ENCODE peak calls at places on chromosome 9, in six cellular contexts. I is HCT116, B is GM12878, L is HepG2, N is K562, O is H1. Y is an unnamed sample. For H3K27me3, the result is how much of the 10 kb centered on the place peaks cover.

GRCh38 chr9:106862946-106863740 is at the start of gene ZNF462:
- DNase-seq in B (no peak), N (no peak), L (no peak), O (peak), I (no peak), Y (no peak)

GRCh38 chr9:135098400-135099105 is 11.1 kb downstream of the OLFM1 start:
- DNase-seq in I (no peak), B (no peak), L (no peak), O (peak), N (peak), Y (no peak)

GRCh38 chr9:21491742-21492141 is 9.6 kb upstream of the IFNE start:
- DNase-seq in B (no peak), L (no peak), O (no peak), N (no peak), I (no peak), Y (no peak)

GRCh38 chr9:78103971-78104433 is 72.4 kb upstream of the GNAQ start:
- DNase-seq in O (no peak), N (no peak), I (no peak), L (no peak), B (no peak), Y (no peak)

GRCh38 chr9:108963459-108964143 is 29.4 kb downstream of the ABITRAM start:
- DNase-seq in B (no peak), N (peak), L (no peak), O (no peak), I (no peak), Y (no peak)

GRCh38 chr9:137487454-137488329 is 28.6 kb upstream of the NSMF start:
- DNase-seq in O (no peak), B (no peak), L (no peak), N (no peak), I (no peak), Y (no peak)

GRCh38 chr9:34577635-34578240 is 11.8 kb downstream of the CNTFR start:
- DNase-seq in I (no peak), B (no peak), L (no peak), O (no peak), N (peak), Y (no peak)

GRCh38 chr9:114369567-114370240 is 18.1 kb downstream of the AKNA start:
- DNase-seq in N (no peak), I (no peak), O (no peak), L (no peak), B (no peak), Y (no peak)

GRCh38 chr9:115057559-115057958 is 60.4 kb downstream of the TNC start:
- DNase-seq in O (no peak), N (no peak), B (no peak), I (no peak), L (no peak), Y (no peak)

GRCh38 chr9:121884057-121884512 is 209.0 kb downstream of the TTLL11 start:
- DNase-seq in I (no peak), N (no peak), L (no peak), B (no peak), O (no peak), Y (peak)

GRCh38 chr9:90914868-90915483 is 113.4 kb downstream of the SYK start:
- DNase-seq in N (peak), I (peak), L (peak), B (peak), O (peak), Y (peak)

GRCh38 chr9:78676009-78676408 is 379.1 kb downstream of the PSAT1 start:
- DNase-seq in I (no peak), L (no peak), O (no peak), B (no peak), N (no peak), Y (no peak)

GRCh38 chr9:134689320-134690181 is 47.9 kb downstream of the COL5A1 start:
- DNase-seq in O (peak), N (peak), L (peak), B (no peak), I (peak), Y (no peak)

GRCh38 chr9:98010450-98010849 is 27.3 kb downstream of the ANP32B start:
- DNase-seq in N (peak), B (no peak), I (no peak), L (no peak), O (no peak), Y (no peak)

GRCh38 chr9:137020771-137021573 is 7.1 kb downstream of the ABCA2 start:
- DNase-seq in L (no peak), I (no peak), O (no peak), B (no peak), N (no peak), Y (no peak)

GRCh38 chr9:109310486-109310901 is 10.4 kb downstream of the EPB41L4B start:
- DNase-seq in L (no peak), N (no peak), I (no peak), O (no peak), B (no peak), Y (no peak)

GRCh38 chr9:134549336-134549735 is 92.3 kb upstream of the COL5A1 start:
- DNase-seq in B (no peak), L (no peak), O (no peak), N (no peak), I (no peak), Y (no peak)

GRCh38 chr9:21520501-21521228 is 38.6 kb upstream of the IFNE start:
- DNase-seq in N (no peak), B (no peak), I (no peak), L (no peak), O (no peak), Y (no peak)

GRCh38 chr9:117548556-117548955 is 133.7 kb upstream of the ASTN2 start:
- DNase-seq in N (no peak), L (no peak), O (no peak), I (no peak), B (no peak), Y (no peak)

GRCh38 chr9:13144176-13144820 is 135.2 kb downstream of the MPDZ start:
- DNase-seq in I (no peak), L (no peak), O (no peak), B (no peak), N (no peak), Y (no peak)

GRCh38 chr9:95989304-95989703 is 113.8 kb downstream of the ERCC6L2 start:
- DNase-seq in L (no peak), I (no peak), B (no peak), N (no peak), O (no peak), Y (no peak)

GRCh38 chr9:94866770-94867169 is 140.3 kb downstream of the AOPEP start:
- DNase-seq in B (no peak), O (no peak), L (no peak), I (no peak), N (no peak), Y (no peak)

GRCh38 chr9:36426348-36426747 is 26.3 kb upstream of the RNF38 start:
- DNase-seq in O (no peak), L (no peak), N (no peak), B (no peak), I (no peak), Y (no peak)

GRCh38 chr9:73869261-73869660 is 627.9 kb upstream of the RORB start:
- DNase-seq in B (peak), O (no peak), N (peak), I (no peak), L (peak), Y (no peak)

GRCh38 chr9:114386886-114387677 is 700 bp downstream of the AKNA start:
- DNase-seq in B (no peak), I (no peak), L (no peak), N (no peak), O (no peak), Y (no peak)

GRCh38 chr9:95635986-95636600 is 119.3 kb upstream of the PTCH1 start:
- DNase-seq in I (no peak), O (no peak), L (no peak), B (no peak), N (no peak), Y (no peak)

GRCh38 chr9:90953200-90953599 is 151.6 kb downstream of the SYK start:
- DNase-seq in I (no peak), N (no peak), O (no peak), L (no peak), B (no peak), Y (no peak)

GRCh38 chr9:121684381-121685145 is 33.1 kb downstream of the DAB2IP start:
- DNase-seq in O (peak), N (peak), L (no peak), I (no peak), B (no peak), Y (no peak)

GRCh38 chr9:97889941-97890557 is 32.3 kb downstream of the TRMO start:
- DNase-seq in I (no peak), O (peak), N (peak), B (no peak), L (no peak), Y (no peak)

GRCh38 chr9:128005938-128006337 is 25.1 kb upstream of the EEIG1 start:
- DNase-seq in B (no peak), I (no peak), L (peak), N (no peak), O (no peak), Y (no peak)

GRCh38 chr9:125189011-125189360 is 617 bp downstream of the PPP6C start:
- DNase-seq in B (no peak), O (no peak), L (no peak), N (no peak), I (no peak), Y (no peak)

GRCh38 chr9:126650404-126650804 is 36.7 kb downstream of the LMX1B start:
- DNase-seq in B (no peak), I (no peak), L (no peak), N (no peak), O (no peak), Y (no peak)

GRCh38 chr9:126650830-126651341 is 37.2 kb downstream of the LMX1B start:
- DNase-seq in B (no peak), O (no peak), L (no peak), I (no peak), N (no peak), Y (no peak)

GRCh38 chr9:126647585-126648110 is 33.9 kb downstream of the LMX1B start:
- DNase-seq in I (no peak), N (no peak), B (no peak), L (no peak), O (no peak), Y (no peak)

GRCh38 chr9:126652140-126652558 is 38.4 kb downstream of the LMX1B start:
- DNase-seq in N (peak), I (no peak), L (no peak), O (no peak), B (no peak), Y (no peak)

GRCh38 chr9:126649477-126649876 is 35.7 kb downstream of the LMX1B start:
- DNase-seq in B (no peak), I (no peak), O (no peak), L (no peak), N (no peak), Y (no peak)
- H3K27me3 ChIP-seq in B (under half), I (under half), O (under half), L (under half), N (half or more), Y (half or more)

DNA sequence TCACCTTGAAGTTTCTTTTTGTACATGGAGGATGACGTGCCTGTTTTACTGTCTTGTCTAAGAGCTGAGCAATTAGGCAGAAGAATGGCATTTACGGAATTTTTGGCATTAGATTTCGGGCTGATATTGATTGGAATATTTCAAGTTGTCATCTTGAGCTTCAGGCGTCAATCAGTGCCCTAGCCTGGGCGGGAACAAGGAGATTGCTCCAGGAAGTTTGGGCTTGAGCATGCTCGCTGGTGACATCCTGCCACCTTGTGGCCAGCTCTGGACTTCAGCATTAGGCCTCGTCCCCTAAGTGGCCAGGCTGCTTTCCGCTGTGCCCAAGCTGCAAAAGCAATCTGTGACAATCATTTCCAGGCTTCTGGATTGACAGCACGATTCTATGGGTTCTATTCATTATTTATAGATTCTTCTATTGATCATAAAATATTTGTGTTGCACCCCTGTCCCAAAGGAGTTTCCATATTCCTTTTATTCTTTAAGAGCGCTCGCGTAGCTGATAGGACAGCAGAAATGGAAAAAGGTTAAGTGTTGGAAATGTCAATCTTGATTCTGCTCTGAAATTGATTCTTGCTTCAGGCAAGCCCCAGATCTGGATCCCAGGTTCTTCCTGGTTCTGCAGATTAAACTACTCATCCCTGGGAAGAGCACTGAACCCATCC is 79.3 kb downstream of the SLC28A3 start:
- DNase-seq in O (peak), I (peak), N (peak), L (peak), B (peak), Y (peak)
- TF ChIP-seq ZNF274 in O (no peak), I (no peak), N (no peak), L (no peak), B (no peak), Y (no peak)

GRCh38 chr9:132183134-132183533 is 21.3 kb downstream of the NTNG2 start:
- DNase-seq in B (no peak), N (no peak), L (no peak), O (no peak), I (no peak), Y (no peak)

GRCh38 chr9:132182609-132183073 is 20.8 kb downstream of the NTNG2 start:
- DNase-seq in L (no peak), O (no peak), B (no peak), N (no peak), I (no peak), Y (no peak)

GRCh38 chr9:132181796-132182521 is 20.1 kb downstream of the NTNG2 start:
- DNase-seq in L (no peak), N (no peak), O (no peak), B (no peak), I (no peak), Y (no peak)

GRCh38 chr9:132185164-132186009 is 23.5 kb downstream of the NTNG2 start:
- DNase-seq in B (no peak), O (no peak), L (no peak), N (peak), I (no peak), Y (no peak)

DNA sequence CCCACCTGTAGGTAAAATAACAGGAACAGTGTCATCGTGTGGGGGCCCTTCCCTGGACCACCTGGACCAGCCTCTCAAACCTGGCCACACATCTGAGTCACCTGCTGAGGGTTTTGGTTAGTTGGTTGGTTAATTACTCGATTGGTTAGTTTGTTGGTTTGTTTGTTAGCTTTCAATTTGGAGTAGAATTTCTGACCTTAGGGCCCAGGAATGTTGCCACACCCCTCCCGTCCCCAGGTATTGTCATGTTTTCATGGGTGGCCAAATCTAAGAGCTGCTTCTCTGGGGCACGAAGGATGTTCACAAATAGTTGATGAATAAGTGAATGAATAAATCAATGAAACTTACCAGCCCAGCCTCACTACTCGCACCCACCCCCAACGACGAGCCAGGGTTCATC is 21.9 kb downstream of the NTNG2 start:
- DNase-seq in O (no peak), N (no peak), L (no peak), I (no peak), B (no peak), Y (no peak)
- H3K27me3 ChIP-seq in O (under half), N (half or more), L (under half), I (under half), B (under half), Y (under half)

GRCh38 chr9:38062498-38063362 is 6.3 kb downstream of the SHB start:
- DNase-seq in I (no peak), N (peak), O (no peak), B (no peak), L (peak), Y (no peak)
- TF ChIP-seq ZNF274 in I (no peak), N (no peak), O (no peak), B (no peak), L (no peak), Y (no peak)

Y was measured in NT2/D1.